ENCODE peak calls at places on chromosomes 7 and 10, in seven cellular contexts. V is uterus, J is stomach, I is esophagus squamous epithelium, Z is right lobe of liver, F is spleen, B is transverse colon. Q is an unnamed sample.

GRCh38 chr10:60739581-60739980 is 38.7 kb upstream of the CDK1 start:
- DNase-seq in V (no peak), J (no peak), I (no peak), Z (no peak), F (no peak), B (no peak), Q (no peak)

GRCh38 chr7:151438864-151439601 is 908 bp downstream of the CRYGN start:
- DNase-seq in V (peak; percentile 9), J (no peak), I (no peak), Z (no peak), F (peak; percentile 27), B (no peak), Q (no peak)

GRCh38 chr7:155796381-155797261 is 15.6 kb downstream of the SHH start:
- DNase-seq in V (peak; percentile 33), J (peak; percentile 86), I (no peak), Z (peak; percentile 78), F (peak; percentile 92), B (peak; percentile 73), Q (peak; percentile 85)

GRCh38 chr7:30412810-30413504 is 65.6 kb downstream of the NOD1 start:
- DNase-seq in V (peak; percentile 49), J (peak; percentile 43), I (no peak), Z (no peak), F (no peak), B (peak; percentile 32), Q (no peak)

GRCh38 chr7:152128741-152129461 is 103.4 kb downstream of the GALNT11 start:
- DNase-seq in V (no peak), J (no peak), I (no peak), Z (no peak), F (no peak), B (no peak), Q (no peak)

GRCh38 chr10:56091872-56092271 is 269.2 kb downstream of the ZWINT start:
- DNase-seq in V (no peak), J (no peak), I (no peak), Z (no peak), F (no peak), B (no peak), Q (no peak)

GRCh38 chr7:253491-254336 is 36.3 kb upstream of the FOXL3 start:
- DNase-seq in V (no peak), J (no peak), I (no peak), Z (no peak), F (no peak), B (no peak), Q (no peak)

GRCh38 chr7:38660427-38661099 is 29.4 kb upstream of the AMPH start:
- DNase-seq in V (no peak), J (no peak), I (no peak), Z (no peak), F (peak; percentile 81), B (peak; percentile 18), Q (no peak)

GRCh38 chr10:7872041-7872442 is 53.7 kb downstream of the TAF3 start:
- DNase-seq in V (no peak), J (no peak), I (no peak), Z (no peak), F (no peak), B (no peak), Q (no peak)

GRCh38 chr10:102604379-102604960 is 39.8 kb upstream of the TRIM8 start:
- DNase-seq in V (no peak), J (no peak), I (no peak), Z (no peak), F (no peak), B (no peak), Q (no peak)

GRCh38 chr10:35449944-35450343 is 113.6 kb downstream of the CCNY start:
- DNase-seq in V (no peak), J (no peak), I (no peak), Z (no peak), F (no peak), B (no peak), Q (no peak)

GRCh38 chr10:102152545-102152890 is 329 bp downstream of the NOLC1 start:
- DNase-seq in V (no peak), J (no peak), I (no peak), Z (no peak), F (no peak), B (peak; percentile 33), Q (no peak)

GRCh38 chr7:47091141-47091540 is 490.8 kb downstream of the TNS3 start:
- DNase-seq in V (no peak), J (no peak), I (no peak), Z (no peak), F (no peak), B (no peak), Q (no peak)

GRCh38 chr10:44757551-44758205 is 153.5 kb upstream of the TMEM72 start:
- DNase-seq in V (no peak), J (no peak), I (no peak), Z (no peak), F (no peak), B (no peak), Q (no peak)

GRCh38 chr10:119502214-119502613 is 40.3 kb downstream of the RGS10 start:
- DNase-seq in V (no peak), J (peak; percentile 32), I (no peak), Z (no peak), F (peak; percentile 89), B (peak; percentile 57), Q (no peak)

GRCh38 chr7:26630941-26631580 is 233.3 kb downstream of the SKAP2 start:
- DNase-seq in V (no peak), J (no peak), I (no peak), Z (no peak), F (no peak), B (no peak), Q (no peak)

GRCh38 chr10:120048358-120048757 is 155.8 kb downstream of the SEC23IP start:
- DNase-seq in V (no peak), J (no peak), I (no peak), Z (no peak), F (no peak), B (no peak), Q (no peak)

GRCh38 chr7:108158766-108159165 is 28.6 kb upstream of the LAMB4 start:
- DNase-seq in V (no peak), J (no peak), I (no peak), Z (no peak), F (no peak), B (no peak), Q (no peak)

GRCh38 chr7:94174956-94175355 is 170.8 kb upstream of the BET1 start:
- DNase-seq in V (no peak), J (no peak), I (no peak), Z (no peak), F (no peak), B (no peak), Q (no peak)

GRCh38 chr7:574661-575395 is 55.2 kb upstream of the PDGFA start:
- DNase-seq in V (no peak), J (no peak), I (no peak), Z (no peak), F (no peak), B (peak; percentile 17), Q (no peak)

GRCh38 chr10:25724241-25724640 is 209.8 kb upstream of the MYO3A start:
- DNase-seq in V (no peak), J (no peak), I (no peak), Z (no peak), F (no peak), B (no peak), Q (no peak)

GRCh38 chr10:68792115-68792514 is 35.2 kb upstream of the STOX1 start:
- DNase-seq in V (no peak), J (no peak), I (no peak), Z (no peak), F (no peak), B (no peak), Q (no peak)

GRCh38 chr7:4612939-4613841 is 68.9 kb upstream of the FOXK1 start:
- DNase-seq in V (no peak), J (no peak), I (no peak), Z (no peak), F (peak; percentile 73), B (peak; percentile 18), Q (no peak)

GRCh38 chr7:31082017-31082416 is 29.9 kb downstream of the ADCYAP1R1 start:
- DNase-seq in V (no peak), J (no peak), I (no peak), Z (no peak), F (peak; percentile 44), B (no peak), Q (no peak)

GRCh38 chr7:97174308-97174707 is 56.8 kb downstream of the SDHAF3 start:
- DNase-seq in V (no peak), J (no peak), I (no peak), Z (no peak), F (no peak), B (no peak), Q (no peak)

GRCh38 chr10:132122097-132122861 is 56.5 kb downstream of the JAKMIP3 start:
- DNase-seq in V (no peak), J (no peak), I (no peak), Z (no peak), F (peak; percentile 69), B (no peak), Q (peak; percentile 30)

GRCh38 chr7:86964973-86965726 is 94.3 kb downstream of the ELAPOR2 start:
- DNase-seq in V (no peak), J (no peak), I (no peak), Z (no peak), F (no peak), B (no peak), Q (no peak)

GRCh38 chr7:104973227-104973626 is 40.8 kb upstream of the KMT2E start:
- DNase-seq in V (no peak), J (no peak), I (no peak), Z (no peak), F (no peak), B (no peak), Q (no peak)
- H3K4me1 ChIP-seq in V (no peaks in the 10 kb centered on the region), J (peaks cover 83% of the 10 kb centered on the region), I (peaks cover 62% of the 10 kb centered on the region), Z (no peaks in the 10 kb centered on the region), F (peaks cover 20% of the 10 kb centered on the region), B (peaks cover 29% of the 10 kb centered on the region), Q (peaks cover 37% of the 10 kb centered on the region)

GRCh38 chr7:45000096-45001032 is at the start of gene CCM2:
- DNase-seq in V (peak; percentile 50), J (peak; percentile 43), I (peak; percentile 54), Z (peak; percentile 70), F (peak; percentile 95), B (peak; percentile 54), Q (peak; percentile 76)
- TF ChIP-seq POLR2A in V (peak; percentile 46), J (no peak), I (no peak), Z (peak; percentile 68), F (no peak), B (peak; percentile 42), Q (no peak)

GRCh38 chr7:150335774-150336112 is 5.7 kb downstream of the RARRES2 start:
- DNase-seq in V (no peak), J (no peak), I (no peak), Z (peak; percentile 87), F (no peak), B (no peak), Q (no peak)
- H3K4me1 ChIP-seq in V (peaks cover 19% of the 10 kb centered on the region), J (peaks cover 68% of the 10 kb centered on the region), I (peaks cover 31% of the 10 kb centered on the region), Z (no peaks in the 10 kb centered on the region), F (peaks cover 30% of the 10 kb centered on the region), B (peaks cover 55% of the 10 kb centered on the region), Q (peaks cover 12% of the 10 kb centered on the region)

DNA sequence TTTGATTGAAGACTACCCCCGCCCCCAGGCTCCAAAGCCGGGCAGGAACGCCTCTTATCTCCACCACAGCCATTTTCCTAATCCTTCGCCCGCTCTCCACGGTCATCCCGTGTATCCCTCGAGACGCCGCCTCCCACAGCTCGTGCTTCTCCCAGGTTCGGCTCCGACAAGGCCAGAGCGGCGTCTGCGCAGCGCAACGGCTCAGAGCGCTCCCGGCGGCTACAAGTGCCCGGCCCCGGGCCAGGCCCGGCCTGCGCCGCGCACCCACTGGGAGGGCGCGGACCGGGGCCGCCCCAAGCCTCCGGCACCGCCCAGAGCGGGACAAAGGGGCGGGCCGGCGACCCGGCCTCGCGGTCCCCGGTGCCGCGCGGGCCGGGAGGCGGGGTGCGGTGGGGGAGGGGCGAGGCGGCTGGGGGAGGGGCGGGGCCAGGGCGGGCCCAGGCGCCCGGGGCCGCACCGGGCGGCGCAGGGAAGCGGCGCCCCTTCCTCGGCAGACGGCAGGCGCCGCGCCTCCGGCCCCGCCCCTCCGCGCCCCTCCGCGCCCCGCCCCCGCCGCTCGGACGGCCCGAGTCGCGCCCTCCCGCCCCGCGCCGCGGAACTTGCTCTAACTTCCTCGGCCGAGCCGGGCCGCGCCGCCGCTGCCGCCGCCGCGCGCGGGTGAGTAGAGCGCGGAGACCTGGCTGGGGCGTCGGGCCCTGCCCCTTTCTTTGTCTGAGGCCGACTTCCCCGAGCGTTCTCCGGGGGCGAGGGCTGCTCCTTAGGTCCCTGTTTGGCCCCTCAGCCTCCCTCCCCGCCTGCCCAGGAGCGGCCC is at the start of gene TSPAN14:
- DNase-seq in V (peak; percentile 86), J (peak; percentile 86), I (peak; percentile 44), Z (peak; percentile 89), F (peak; percentile 97), B (peak; percentile 87), Q (peak; percentile 93)
- TF ChIP-seq POLR2A in V (peak; percentile 70), J (no peak), I (no peak), Z (peak; percentile 70), F (no peak), B (peak; percentile 61), Q (no peak)

Q was measured in heart left ventricle.